ENCODE peak calls at places on chromosome 10, in nine cellular contexts. V, L, N, B, P, Q, Z, K and X are unnamed samples.

GRCh38 chr10:35390843-35391152 is 54.5 kb downstream of the CCNY start:
- DNase-seq in B (no peak), L (no peak), Z (no peak), N (no peak), P (no peak), K (no peak), V (no peak), Q (no peak), X (no peak)

GRCh38 chr10:96022739-96023138 is 20.6 kb upstream of the CCNJ start:
- DNase-seq in N (no peak), Q (no peak), V (no peak), P (no peak), Z (no peak), L (no peak), B (no peak), K (no peak), X (no peak)

GRCh38 chr10:132469197-132469942 is 68.2 kb upstream of the INPP5A start:
- DNase-seq in K (no peak), P (no peak), L (no peak), B (peak; percentile 22), Q (no peak), N (no peak), Z (peak; percentile 50), V (no peak), X (no peak)

GRCh38 chr10:77661100-77661499 is 23.5 kb upstream of the KCNMA1 start:
- DNase-seq in L (no peak), Q (no peak), P (no peak), B (no peak), K (no peak), V (no peak), Z (no peak), N (no peak), X (no peak)

GRCh38 chr10:92527716-92528115 is 46.2 kb downstream of the IDE start:
- DNase-seq in Z (no peak), P (no peak), V (no peak), N (no peak), Q (no peak), L (no peak), K (no peak), B (no peak), X (no peak)

GRCh38 chr10:99431190-99431549 is 746 bp upstream of the GOT1 start:
- DNase-seq in K (peak; percentile 47), B (no peak), Z (peak; percentile 26), P (peak; percentile 20), Q (peak; percentile 82), N (peak; percentile 50), L (no peak), V (no peak), X (no peak)

GRCh38 chr10:95133016-95133752 is 60.9 kb upstream of the ACSM6 start:
- DNase-seq in N (peak; percentile 51), Z (peak; percentile 58), K (peak; percentile 42), P (peak; percentile 56), B (peak; percentile 74), L (peak; percentile 75), V (peak; percentile 37), Q (peak; percentile 53), X (no peak)

GRCh38 chr10:131425752-131426529 is 114.4 kb upstream of the TCERG1L start:
- DNase-seq in P (no peak), Z (no peak), V (no peak), L (no peak), K (no peak), Q (no peak), B (no peak), N (no peak), X (no peak)

GRCh38 chr10:103660364-103661197 is 167.1 kb downstream of the NEURL1 start:
- DNase-seq in N (peak; percentile 40), P (no peak), L (peak; percentile 62), Z (peak; percentile 71), V (no peak), K (peak; percentile 80), Q (no peak), B (peak; percentile 22), X (no peak)

GRCh38 chr10:118568327-118568848 is 27.1 kb downstream of the PRLHR start:
- DNase-seq in P (peak; percentile 34), L (peak; percentile 74), B (peak; percentile 61), N (no peak), Z (peak; percentile 60), Q (peak; percentile 63), K (peak; percentile 63), V (no peak), X (peak; percentile 50)

GRCh38 chr10:100528885-100529472 is 692 bp downstream of the NDUFB8 start:
- DNase-seq in Q (no peak), L (no peak), P (no peak), Z (no peak), N (no peak), K (no peak), B (peak; percentile 18), V (no peak), X (no peak)

GRCh38 chr10:36465604-36466379 is 659.6 kb upstream of the ANKRD30A start:
- DNase-seq in V (no peak), B (no peak), N (no peak), Q (peak; percentile 5), Z (no peak), P (no peak), L (no peak), K (no peak), X (no peak)

GRCh38 chr10:92822964-92823363 is 25.4 kb upstream of the EXOC6 start:
- DNase-seq in N (no peak), K (no peak), B (peak; percentile 92), V (no peak), P (no peak), Q (no peak), Z (peak; percentile 22), L (peak; percentile 39), X (no peak)

GRCh38 chr10:3467052-3467906 is 294.7 kb upstream of the PITRM1 start:
- DNase-seq in Z (peak; percentile 97), L (peak; percentile 28), B (peak; percentile 99), V (peak; percentile 98), P (no peak), K (peak; percentile 64), N (no peak), Q (peak; percentile 65), X (no peak)

GRCh38 chr10:129369566-129369965 is 97.5 kb upstream of the MGMT start:
- DNase-seq in V (no peak), L (no peak), N (no peak), P (no peak), B (no peak), Z (no peak), K (no peak), Q (no peak), X (no peak)

GRCh38 chr10:48814933-48815332 is 124.7 kb downstream of the LRRC18 start:
- DNase-seq in B (no peak), L (no peak), K (no peak), Q (no peak), Z (no peak), N (no peak), P (no peak), V (no peak), X (no peak)

GRCh38 chr10:4806534-4806933 is 19.5 kb upstream of the AKR1E2 start:
- DNase-seq in K (no peak), V (no peak), Q (no peak), B (no peak), L (no peak), P (no peak), Z (no peak), N (no peak), X (no peak)

GRCh38 chr10:78362406-78363022 is 328.9 kb downstream of the RPS24 start:
- DNase-seq in V (no peak), K (no peak), P (no peak), Z (no peak), N (peak; percentile 66), Q (peak; percentile 55), L (no peak), B (peak; percentile 42), X (no peak)

GRCh38 chr10:77084431-77085144 is 553.0 kb downstream of the KCNMA1 start:
- DNase-seq in V (no peak), L (no peak), Z (no peak), N (no peak), Q (peak; percentile 19), B (no peak), K (no peak), P (no peak), X (no peak)

GRCh38 chr10:110437761-110438341 is 59.9 kb upstream of the DUSP5 start:
- DNase-seq in K (no peak), N (no peak), L (no peak), V (no peak), B (no peak), Q (no peak), Z (no peak), P (no peak), X (no peak)

GRCh38 chr10:26439436-26440090 is 1.4 kb downstream of the APBB1IP start:
- DNase-seq in K (no peak), Q (no peak), N (no peak), L (no peak), P (no peak), V (no peak), Z (no peak), B (no peak), X (no peak)

GRCh38 chr10:10826125-10826524 is 191.5 kb upstream of the CELF2 start:
- DNase-seq in Z (peak; percentile 81), N (no peak), P (no peak), V (peak; percentile 50), K (no peak), B (peak; percentile 76), L (no peak), Q (no peak), X (no peak)

GRCh38 chr10:106680061-106680460 is 484.4 kb downstream of the SORCS1 start:
- DNase-seq in Z (no peak), K (no peak), Q (no peak), P (no peak), N (no peak), L (no peak), V (no peak), B (no peak), X (no peak)

GRCh38 chr10:48800283-48800675 is 115.6 kb downstream of the WDFY4 start:
- DNase-seq in B (no peak), P (no peak), N (peak; percentile 97), K (no peak), Z (no peak), Q (peak; percentile 69), L (no peak), V (no peak), X (no peak)

GRCh38 chr10:31770307-31770902 is 158.2 kb downstream of the ARHGAP12 start:
- DNase-seq in K (peak; percentile 76), Q (peak; percentile 40), L (peak; percentile 56), Z (no peak), V (no peak), N (peak; percentile 32), P (no peak), B (peak; percentile 71), X (no peak)

GRCh38 chr10:23439920-23440875 is 1.3 kb downstream of the OTUD1 start:
- DNase-seq in B (peak; percentile 32), V (no peak), N (no peak), P (peak; percentile 17), Q (peak; percentile 44), K (peak; percentile 71), Z (peak; percentile 17), L (peak; percentile 38), X (no peak)